ENCODE peak calls at places on chromosomes 2 and 18, in five cellular contexts. O, Y, A, J and W are unnamed samples.

GRCh38 chr18:41504316-41504715 is 450.7 kb upstream of the PIK3C3 start:
- DNase-seq in O (no peak), J (no peak), A (no peak), Y (no peak), W (no peak)

GRCh38 chr18:13653746-13654455 is 72.5 kb downstream of the FAM210A start:
- DNase-seq in J (no peak), Y (no peak), A (no peak), O (no peak), W (no peak)

GRCh38 chr18:27400001-27400400 is 214.9 kb upstream of the CHST9 start:
- DNase-seq in A (no peak), J (no peak), Y (no peak), O (no peak), W (peak; percentile 64)

GRCh38 chr18:60892441-60892840 is 440.8 kb upstream of the CDH20 start:
- DNase-seq in A (no peak), O (no peak), J (no peak), Y (no peak), W (no peak)

GRCh38 chr2:53880756-53881155 is 21.0 kb upstream of the GPR75 start:
- DNase-seq in Y (peak; percentile 79), A (no peak), O (no peak), J (no peak), W (no peak)

GRCh38 chr2:101151141-101151858 is at the start of gene TBC1D8:
- DNase-seq in J (peak; percentile 77), O (peak; percentile 79), A (peak; percentile 97), Y (peak; percentile 68), W (no peak)

GRCh38 chr2:123738643-123739042 is 286.4 kb upstream of the CNTNAP5 start:
- DNase-seq in Y (no peak), O (no peak), J (no peak), A (no peak), W (no peak)

GRCh38 chr2:234641086-234641485 is 144.2 kb upstream of the ARL4C start:
- DNase-seq in Y (no peak), A (no peak), O (no peak), J (no peak), W (no peak)

GRCh38 chr2:224382973-224383555 is 18.8 kb downstream of the FAM124B start:
- DNase-seq in O (no peak), J (no peak), Y (no peak), A (no peak), W (no peak)

GRCh38 chr2:33321236-33321731 is 155.2 kb upstream of the RASGRP3 start:
- DNase-seq in A (no peak), J (no peak), Y (peak; percentile 77), O (no peak), W (no peak)

GRCh38 chr2:169664978-169665930 is 29.0 kb downstream of the CFAP210 start:
- DNase-seq in J (no peak), O (no peak), A (no peak), Y (peak; percentile 3), W (no peak)

GRCh38 chr2:172702451-172702850 is 33.2 kb upstream of the RAPGEF4 start:
- DNase-seq in Y (no peak), J (no peak), A (no peak), O (no peak), W (no peak)

GRCh38 chr2:134758632-134759031 is 39.8 kb upstream of the TMEM163 start:
- DNase-seq in A (no peak), Y (no peak), J (no peak), O (no peak), W (no peak)

GRCh38 chr2:43542285-43542933 is 53.4 kb downstream of the THADA start:
- DNase-seq in A (no peak), J (no peak), O (no peak), Y (peak; percentile 68), W (no peak)

GRCh38 chr2:172456002-172456401 is 28.6 kb downstream of the ITGA6 start:
- DNase-seq in J (no peak), A (no peak), O (no peak), Y (no peak), W (no peak)

GRCh38 chr2:203711399-203711798 is 5.0 kb downstream of the CD28 start:
- DNase-seq in J (no peak), O (no peak), A (no peak), Y (no peak), W (no peak)

GRCh38 chr2:224520064-224520463 is 65.1 kb downstream of the CUL3 start:
- DNase-seq in J (no peak), A (no peak), Y (peak; percentile 92), O (no peak), W (no peak)

GRCh38 chr2:72090271-72090720 is 57.4 kb downstream of the CYP26B1 start:
- DNase-seq in Y (no peak), J (no peak), O (no peak), A (no peak), W (no peak)

GRCh38 chr18:49135871-49136270 is 185.1 kb upstream of the SMAD7 start:
- DNase-seq in J (no peak), O (no peak), Y (peak; percentile 56), A (no peak), W (no peak)

GRCh38 chr18:54958711-54959625 is at the start of gene CCDC68:
- DNase-seq in J (no peak), Y (no peak), A (peak; percentile 90), O (no peak), W (peak; percentile 5)

GRCh38 chr18:74411475-74411874 is 45.6 kb downstream of the DIPK1C start:
- DNase-seq in Y (no peak), O (no peak), A (no peak), J (no peak), W (no peak)

GRCh38 chr2:113894156-113894743 is 4.4 kb downstream of the ACTR3 start:
- DNase-seq in Y (peak; percentile 93), O (no peak), A (no peak), J (no peak), W (no peak)
- H3K4me1 ChIP-seq in Y (peaks cover 13% of the 10 kb centered on the region), O (peaks cover 60% of the 10 kb centered on the region), A (peaks cover 63% of the 10 kb centered on the region), J (peaks cover 3% of the 10 kb centered on the region), W (no peaks in the 10 kb centered on the region)

GRCh38 chr2:112947374-112947773 is 30.4 kb upstream of the IL36G start:
- DNase-seq in A (no peak), O (no peak), Y (no peak), J (no peak), W (no peak)
- H3K4me1 ChIP-seq in A (no peaks in the 10 kb centered on the region), O (no peaks in the 10 kb centered on the region), Y (no peaks in the 10 kb centered on the region), J (no peaks in the 10 kb centered on the region), W (no peaks in the 10 kb centered on the region)

DNA sequence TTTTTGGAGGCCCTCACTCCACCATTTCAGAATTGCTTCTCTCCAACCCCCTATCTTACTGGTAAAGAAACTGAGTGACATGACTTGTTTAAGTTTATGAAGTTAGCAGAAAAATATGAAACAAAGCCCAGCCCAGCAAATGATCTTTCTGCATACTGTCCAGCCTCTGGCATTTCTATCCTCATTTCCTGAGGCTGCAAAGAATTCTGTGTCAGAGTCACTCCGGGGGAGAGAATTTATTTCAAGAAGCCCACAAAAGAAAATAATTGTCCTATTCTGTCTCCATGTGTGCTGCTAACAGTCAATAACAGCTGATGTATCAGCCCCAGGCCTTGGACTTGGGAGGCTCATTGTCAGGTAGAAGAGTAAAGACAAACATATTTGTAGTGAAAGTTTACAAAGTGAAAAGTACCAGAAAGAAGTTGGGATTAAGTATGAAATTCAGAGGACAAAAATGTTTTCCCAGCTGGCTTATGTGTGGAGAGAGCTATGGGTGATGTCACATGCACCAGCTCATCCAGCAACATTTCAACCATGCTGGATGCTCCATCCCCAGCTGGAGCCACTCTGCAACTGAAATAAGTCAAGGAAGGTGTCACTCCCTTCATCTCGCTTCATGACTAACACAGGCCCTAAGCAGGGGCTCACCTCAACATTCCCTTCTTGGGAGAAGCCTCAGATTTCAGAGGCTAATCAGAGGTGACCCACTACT is 42.3 kb downstream of the TRABD2A start:
- DNase-seq in Y (peak; percentile 93), O (no peak), A (no peak), J (no peak), W (no peak)
- H3K4me1 ChIP-seq in Y (peaks cover 16% of the 10 kb centered on the region), O (no peaks in the 10 kb centered on the region), A (no peaks in the 10 kb centered on the region), J (no peaks in the 10 kb centered on the region), W (no peaks in the 10 kb centered on the region)

GRCh38 chr2:174600349-174600748 is 2.7 kb upstream of the WIPF1 start:
- DNase-seq in O (no peak), A (no peak), J (peak; percentile 44), Y (no peak), W (no peak)
- H3K4me1 ChIP-seq in O (peaks cover 8% of the 10 kb centered on the region), A (no peaks in the 10 kb centered on the region), J (no peaks in the 10 kb centered on the region), Y (peaks cover 5% of the 10 kb centered on the region), W (no peaks in the 10 kb centered on the region)

GRCh38 chr2:231617059-231617926 is 24.6 kb downstream of the TEX44 start:
- DNase-seq in Y (peak; percentile 31), A (no peak), O (no peak), J (no peak), W (no peak)
- H3K4me1 ChIP-seq in Y (peaks cover 18% of the 10 kb centered on the region), A (peaks cover 14% of the 10 kb centered on the region), O (peaks cover 25% of the 10 kb centered on the region), J (no peaks in the 10 kb centered on the region), W (peaks cover 19% of the 10 kb centered on the region)

GRCh38 chr18:59867337-59868104 is 32.3 kb upstream of the PMAIP1 start:
- DNase-seq in O (no peak), Y (no peak), J (no peak), A (no peak), W (no peak)
- H3K4me1 ChIP-seq in O (no peaks in the 10 kb centered on the region), Y (no peaks in the 10 kb centered on the region), J (no peaks in the 10 kb centered on the region), A (no peaks in the 10 kb centered on the region), W (peaks cover 3% of the 10 kb centered on the region)

DNA sequence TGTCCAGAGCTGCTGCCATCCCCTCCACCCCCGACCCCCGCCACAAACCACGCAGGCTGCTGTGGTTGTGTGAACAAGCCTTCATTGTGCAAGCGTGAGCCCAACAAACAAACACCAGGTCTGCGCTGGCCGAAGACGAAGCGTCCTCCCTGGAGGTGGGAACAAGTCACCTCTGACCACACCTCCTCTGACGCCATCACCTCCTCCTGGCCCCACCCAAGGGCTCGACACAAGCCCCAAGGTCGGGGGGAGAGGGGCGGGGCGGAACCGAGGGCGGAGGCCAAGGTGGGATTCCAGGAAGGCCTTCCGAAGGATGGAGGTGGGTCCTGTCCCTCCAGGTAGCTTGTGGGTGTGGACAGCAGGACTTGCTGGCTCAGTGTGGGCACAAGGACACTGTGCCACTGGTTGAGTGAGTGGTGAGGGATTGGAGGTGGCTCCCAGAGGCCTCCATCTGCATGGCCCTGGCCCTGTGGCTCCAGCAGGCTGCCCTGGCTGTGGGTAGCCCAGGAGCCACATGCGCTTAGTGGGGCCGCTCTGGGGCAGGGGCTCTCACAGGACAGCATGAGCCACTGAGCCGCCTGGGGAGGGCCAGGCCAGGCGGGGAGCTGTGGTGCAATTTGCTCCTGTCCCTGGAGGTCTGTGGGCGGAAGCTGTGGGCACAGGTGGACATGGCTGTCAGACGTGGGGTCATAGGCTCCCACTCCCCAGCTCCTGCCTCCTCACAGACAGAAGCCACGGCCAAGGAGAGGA is 7.4 kb upstream of the GPR17 start:
- DNase-seq in A (no peak), J (peak; percentile 54), Y (no peak), O (no peak), W (peak; percentile 63)
- H3K4me1 ChIP-seq in A (no peaks in the 10 kb centered on the region), J (no peaks in the 10 kb centered on the region), Y (peaks cover 14% of the 10 kb centered on the region), O (peaks cover 24% of the 10 kb centered on the region), W (peaks cover 14% of the 10 kb centered on the region)

GRCh38 chr2:60469918-60470317 is 83.5 kb downstream of the BCL11A start:
- DNase-seq in A (no peak), J (no peak), O (no peak), Y (no peak), W (no peak)
- H3K4me1 ChIP-seq in A (no peaks in the 10 kb centered on the region), J (no peaks in the 10 kb centered on the region), O (no peaks in the 10 kb centered on the region), Y (no peaks in the 10 kb centered on the region), W (peaks cover 10% of the 10 kb centered on the region)

GRCh38 chr2:171146633-171147032 is 14.1 kb downstream of the TLK1 start:
- DNase-seq in O (no peak), Y (no peak), J (no peak), A (no peak), W (no peak)
- H3K4me1 ChIP-seq in O (peaks cover 10% of the 10 kb centered on the region), Y (peaks cover 2% of the 10 kb centered on the region), J (no peaks in the 10 kb centered on the region), A (peaks cover 47% of the 10 kb centered on the region), W (no peaks in the 10 kb centered on the region)